ENCODE peak calls at places on chromosome 5, in seven cellular contexts. One of them, this sample, is unnamed.
A peak's percentile ranks its signal among the peaks of the same experiment; 100 is the strongest.

GRCh38 chr5:120240716-120241115 is 223.4 kb upstream of the PRR16 start:
- DNase-seq in GM10248: no peak
- DNase-seq in cardiac fibroblast: peak; percentile 28
- DNase-seq in astrocyte of the spinal cord: peak; percentile 29
- DNase-seq in nephron progenitor cell: no peak
- DNase-seq in breast epithelium: no peak
- DNase-seq in heart left ventricle: no peak
- DNase-seq in this sample: no peak

GRCh38 chr5:95784514-95785302 is 37.8 kb downstream of the GLRX start:
- DNase-seq in GM10248: no peak
- DNase-seq in cardiac fibroblast: no peak
- DNase-seq in astrocyte of the spinal cord: no peak
- DNase-seq in nephron progenitor cell: no peak
- DNase-seq in breast epithelium: no peak
- DNase-seq in heart left ventricle: no peak
- DNase-seq in this sample: no peak

GRCh38 chr5:167530548-167530947 is 760.9 kb upstream of the WWC1 start:
- DNase-seq in GM10248: no peak
- DNase-seq in cardiac fibroblast: no peak
- DNase-seq in astrocyte of the spinal cord: no peak
- DNase-seq in nephron progenitor cell: peak; percentile 27
- DNase-seq in breast epithelium: no peak
- DNase-seq in heart left ventricle: no peak
- DNase-seq in this sample: no peak

GRCh38 chr5:53130206-53130605 is 20.6 kb upstream of the MOCS2 start:
- DNase-seq in GM10248: no peak
- DNase-seq in cardiac fibroblast: peak; percentile 42
- DNase-seq in astrocyte of the spinal cord: no peak
- DNase-seq in nephron progenitor cell: no peak
- DNase-seq in breast epithelium: no peak
- DNase-seq in heart left ventricle: no peak
- DNase-seq in this sample: no peak

GRCh38 chr5:81852277-81853004 is 101.5 kb upstream of the SSBP2 start:
- DNase-seq in GM10248: peak; percentile 34
- DNase-seq in cardiac fibroblast: peak; percentile 28
- DNase-seq in astrocyte of the spinal cord: peak; percentile 70
- DNase-seq in nephron progenitor cell: peak; percentile 53
- DNase-seq in breast epithelium: no peak
- DNase-seq in heart left ventricle: no peak
- DNase-seq in this sample: peak; percentile 47

GRCh38 chr5:7043797-7044196 is 330.6 kb downstream of the TENT4A start:
- DNase-seq in GM10248: no peak
- DNase-seq in cardiac fibroblast: no peak
- DNase-seq in astrocyte of the spinal cord: no peak
- DNase-seq in nephron progenitor cell: no peak
- DNase-seq in breast epithelium: no peak
- DNase-seq in heart left ventricle: no peak
- DNase-seq in this sample: no peak

GRCh38 chr5:6540111-6540830 is 91.6 kb downstream of the UBE2QL1 start:
- DNase-seq in GM10248: no peak
- DNase-seq in cardiac fibroblast: no peak
- DNase-seq in astrocyte of the spinal cord: no peak
- DNase-seq in nephron progenitor cell: no peak
- DNase-seq in breast epithelium: no peak
- DNase-seq in heart left ventricle: no peak
- DNase-seq in this sample: no peak

GRCh38 chr5:135127604-135128240 is 93.7 kb upstream of the PITX1 start:
- DNase-seq in GM10248: no peak
- DNase-seq in cardiac fibroblast: peak; percentile 59
- DNase-seq in astrocyte of the spinal cord: peak; percentile 75
- DNase-seq in nephron progenitor cell: no peak
- DNase-seq in breast epithelium: no peak
- DNase-seq in heart left ventricle: no peak
- DNase-seq in this sample: no peak

GRCh38 chr5:75236322-75237316 is at the start of gene ANKRD31:
- DNase-seq in GM10248: peak; percentile 95
- DNase-seq in cardiac fibroblast: peak; percentile 80
- DNase-seq in astrocyte of the spinal cord: peak; percentile 77
- DNase-seq in nephron progenitor cell: peak; percentile 88
- DNase-seq in breast epithelium: peak; percentile 77
- DNase-seq in heart left ventricle: peak; percentile 90
- DNase-seq in this sample: peak; percentile 96

GRCh38 chr5:36441215-36441614 is 139.5 kb upstream of the RANBP3L start:
- DNase-seq in GM10248: no peak
- DNase-seq in cardiac fibroblast: no peak
- DNase-seq in astrocyte of the spinal cord: no peak
- DNase-seq in nephron progenitor cell: no peak
- DNase-seq in breast epithelium: no peak
- DNase-seq in heart left ventricle: no peak
- DNase-seq in this sample: no peak

GRCh38 chr5:159907689-159908088 is 8.6 kb upstream of the ADRA1B start:
- DNase-seq in GM10248: no peak
- DNase-seq in cardiac fibroblast: peak; percentile 44
- DNase-seq in astrocyte of the spinal cord: no peak
- DNase-seq in nephron progenitor cell: no peak
- DNase-seq in breast epithelium: no peak
- DNase-seq in heart left ventricle: no peak
- DNase-seq in this sample: no peak

GRCh38 chr5:40875958-40876357 is 33.3 kb upstream of the C7 start:
- DNase-seq in GM10248: no peak
- DNase-seq in cardiac fibroblast: no peak
- DNase-seq in astrocyte of the spinal cord: no peak
- DNase-seq in nephron progenitor cell: no peak
- DNase-seq in breast epithelium: no peak
- DNase-seq in heart left ventricle: no peak
- DNase-seq in this sample: no peak

GRCh38 chr5:122101636-122102285 is 23.7 kb upstream of the LOX start:
- DNase-seq in GM10248: no peak
- DNase-seq in cardiac fibroblast: peak; percentile 80
- DNase-seq in astrocyte of the spinal cord: peak; percentile 80
- DNase-seq in nephron progenitor cell: no peak
- DNase-seq in breast epithelium: no peak
- DNase-seq in heart left ventricle: no peak
- DNase-seq in this sample: peak; percentile 7

GRCh38 chr5:24401767-24402166 is 243.0 kb downstream of the CDH10 start:
- DNase-seq in GM10248: no peak
- DNase-seq in cardiac fibroblast: peak; percentile 13
- DNase-seq in astrocyte of the spinal cord: peak; percentile 17
- DNase-seq in nephron progenitor cell: no peak
- DNase-seq in breast epithelium: no peak
- DNase-seq in heart left ventricle: no peak
- DNase-seq in this sample: no peak

GRCh38 chr5:123450641-123451421 is 27.6 kb upstream of the CEP120 start:
- DNase-seq in GM10248: no peak
- DNase-seq in cardiac fibroblast: peak; percentile 68
- DNase-seq in astrocyte of the spinal cord: peak; percentile 3
- DNase-seq in nephron progenitor cell: no peak
- DNase-seq in breast epithelium: no peak
- DNase-seq in heart left ventricle: peak; percentile 33
- DNase-seq in this sample: no peak

GRCh38 chr5:173714551-173715428 is 98.3 kb upstream of the BOD1 start:
- DNase-seq in GM10248: no peak
- DNase-seq in cardiac fibroblast: peak; percentile 69
- DNase-seq in astrocyte of the spinal cord: peak; percentile 72
- DNase-seq in nephron progenitor cell: no peak
- DNase-seq in breast epithelium: no peak
- DNase-seq in heart left ventricle: no peak
- DNase-seq in this sample: no peak

GRCh38 chr5:58075907-58076306 is 384.0 kb downstream of the PLK2 start:
- DNase-seq in GM10248: no peak
- DNase-seq in cardiac fibroblast: no peak
- DNase-seq in astrocyte of the spinal cord: no peak
- DNase-seq in nephron progenitor cell: no peak
- DNase-seq in breast epithelium: no peak
- DNase-seq in heart left ventricle: no peak
- DNase-seq in this sample: no peak

GRCh38 chr5:77229887-77230286 is 19.4 kb downstream of the PDE8B start:
- DNase-seq in GM10248: no peak
- DNase-seq in cardiac fibroblast: no peak
- DNase-seq in astrocyte of the spinal cord: no peak
- DNase-seq in nephron progenitor cell: no peak
- DNase-seq in breast epithelium: no peak
- DNase-seq in heart left ventricle: no peak
- DNase-seq in this sample: no peak

GRCh38 chr5:77224672-77225355 is 14.3 kb downstream of the PDE8B start:
- DNase-seq in GM10248: no peak
- DNase-seq in cardiac fibroblast: peak; percentile 8
- DNase-seq in astrocyte of the spinal cord: peak; percentile 64
- DNase-seq in nephron progenitor cell: no peak
- DNase-seq in breast epithelium: no peak
- DNase-seq in heart left ventricle: no peak
- DNase-seq in this sample: no peak

GRCh38 chr5:77222722-77223121 is 12.2 kb downstream of the PDE8B start:
- DNase-seq in GM10248: no peak
- DNase-seq in cardiac fibroblast: no peak
- DNase-seq in astrocyte of the spinal cord: no peak
- DNase-seq in nephron progenitor cell: no peak
- DNase-seq in breast epithelium: no peak
- DNase-seq in heart left ventricle: no peak
- DNase-seq in this sample: no peak

GRCh38 chr5:77223653-77224052 is 13.2 kb downstream of the PDE8B start:
- DNase-seq in GM10248: no peak
- DNase-seq in cardiac fibroblast: no peak
- DNase-seq in astrocyte of the spinal cord: no peak
- DNase-seq in nephron progenitor cell: no peak
- DNase-seq in breast epithelium: no peak
- DNase-seq in heart left ventricle: no peak
- DNase-seq in this sample: no peak

DNA sequence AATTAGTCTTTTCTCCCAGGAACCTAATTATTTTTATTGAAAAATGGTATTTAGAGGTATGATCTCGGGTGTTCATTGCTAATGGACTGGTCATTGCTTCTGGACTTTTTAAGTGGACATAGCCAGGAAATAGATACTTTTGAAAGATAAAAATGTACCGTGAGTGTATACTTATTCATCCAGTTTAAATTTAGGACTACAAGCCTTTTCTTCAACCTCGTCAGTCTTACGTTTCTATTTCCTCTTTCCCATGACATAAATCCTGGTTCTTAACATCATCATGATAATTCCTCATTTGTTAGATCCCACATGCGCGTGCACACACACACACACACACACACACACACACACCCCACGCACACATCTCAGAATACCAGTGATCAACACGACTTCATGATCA is 15.1 kb downstream of the PDE8B start:
- DNase-seq in GM10248: no peak
- DNase-seq in cardiac fibroblast: no peak
- DNase-seq in astrocyte of the spinal cord: no peak
- DNase-seq in nephron progenitor cell: no peak
- DNase-seq in breast epithelium: no peak
- DNase-seq in heart left ventricle: no peak
- DNase-seq in this sample: no peak
- TF ChIP-seq CTCF in GM10248: no peak
- TF ChIP-seq CTCF in cardiac fibroblast: no peak
- TF ChIP-seq CTCF in astrocyte of the spinal cord: no peak
- TF ChIP-seq CTCF in nephron progenitor cell: no peak
- TF ChIP-seq CTCF in breast epithelium: no peak
- TF ChIP-seq CTCF in heart left ventricle: no peak
- TF ChIP-seq CTCF in this sample: no peak

GRCh38 chr5:180798193-180798592 is 4.4 kb downstream of the MGAT1 start:
- DNase-seq in GM10248: no peak
- DNase-seq in cardiac fibroblast: no peak
- DNase-seq in astrocyte of the spinal cord: no peak
- DNase-seq in nephron progenitor cell: no peak
- DNase-seq in breast epithelium: no peak
- DNase-seq in heart left ventricle: no peak
- DNase-seq in this sample: no peak

GRCh38 chr5:180797256-180798192 is 5.1 kb downstream of the MGAT1 start:
- DNase-seq in GM10248: no peak
- DNase-seq in cardiac fibroblast: no peak
- DNase-seq in astrocyte of the spinal cord: no peak
- DNase-seq in nephron progenitor cell: no peak
- DNase-seq in breast epithelium: no peak
- DNase-seq in heart left ventricle: no peak
- DNase-seq in this sample: no peak

GRCh38 chr5:180801596-180802324 is 846 bp downstream of the MGAT1 start:
- DNase-seq in GM10248: no peak
- DNase-seq in cardiac fibroblast: no peak
- DNase-seq in astrocyte of the spinal cord: no peak
- DNase-seq in nephron progenitor cell: no peak
- DNase-seq in breast epithelium: no peak
- DNase-seq in heart left ventricle: no peak
- DNase-seq in this sample: no peak

GRCh38 chr5:180799902-180800801 is 2.5 kb downstream of the MGAT1 start:
- DNase-seq in GM10248: no peak
- DNase-seq in cardiac fibroblast: peak; percentile 52
- DNase-seq in astrocyte of the spinal cord: peak; percentile 77
- DNase-seq in nephron progenitor cell: no peak
- DNase-seq in breast epithelium: no peak
- DNase-seq in heart left ventricle: peak; percentile 15
- DNase-seq in this sample: no peak

DNA sequence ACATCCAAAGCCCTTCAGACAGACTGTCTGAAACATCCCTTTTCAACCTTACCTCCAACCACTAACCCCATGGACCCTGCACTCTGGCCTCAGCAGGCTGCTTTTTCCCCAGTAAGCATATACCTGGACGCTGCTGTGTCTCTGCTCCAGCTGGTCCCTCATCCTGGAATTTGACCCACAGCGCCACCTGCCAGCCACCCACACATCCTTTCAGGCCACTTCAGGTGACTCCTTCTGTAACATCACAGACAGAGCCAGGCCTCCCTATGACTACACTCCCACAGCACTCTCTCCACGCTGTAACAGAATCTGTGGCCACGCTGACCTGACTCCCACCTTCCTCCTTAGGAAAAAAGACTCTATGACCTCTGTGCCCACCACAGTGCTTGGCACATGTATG is 3.4 kb downstream of the MGAT1 start:
- DNase-seq in GM10248: no peak
- DNase-seq in cardiac fibroblast: no peak
- DNase-seq in astrocyte of the spinal cord: no peak
- DNase-seq in nephron progenitor cell: peak; percentile 50
- DNase-seq in breast epithelium: no peak
- DNase-seq in heart left ventricle: no peak
- DNase-seq in this sample: no peak
- TF ChIP-seq CTCF in GM10248: no peak
- TF ChIP-seq CTCF in cardiac fibroblast: peak; percentile 15
- TF ChIP-seq CTCF in astrocyte of the spinal cord: peak; percentile 32
- TF ChIP-seq CTCF in nephron progenitor cell: peak; percentile 32
- TF ChIP-seq CTCF in breast epithelium: no peak
- TF ChIP-seq CTCF in heart left ventricle: peak; percentile 16
- TF ChIP-seq CTCF in this sample: no peak

GRCh38 chr5:66436721-66437120 is 159.5 kb upstream of the MAST4 start:
- DNase-seq in GM10248: no peak
- DNase-seq in cardiac fibroblast: no peak
- DNase-seq in astrocyte of the spinal cord: no peak
- DNase-seq in nephron progenitor cell: no peak
- DNase-seq in breast epithelium: no peak
- DNase-seq in heart left ventricle: no peak
- DNase-seq in this sample: no peak
- TF ChIP-seq CTCF in GM10248: peak; percentile 38
- TF ChIP-seq CTCF in cardiac fibroblast: peak; percentile 38
- TF ChIP-seq CTCF in astrocyte of the spinal cord: peak; percentile 24
- TF ChIP-seq CTCF in nephron progenitor cell: no peak
- TF ChIP-seq CTCF in breast epithelium: no peak
- TF ChIP-seq CTCF in heart left ventricle: no peak
- TF ChIP-seq CTCF in this sample: peak; percentile 16

DNA sequence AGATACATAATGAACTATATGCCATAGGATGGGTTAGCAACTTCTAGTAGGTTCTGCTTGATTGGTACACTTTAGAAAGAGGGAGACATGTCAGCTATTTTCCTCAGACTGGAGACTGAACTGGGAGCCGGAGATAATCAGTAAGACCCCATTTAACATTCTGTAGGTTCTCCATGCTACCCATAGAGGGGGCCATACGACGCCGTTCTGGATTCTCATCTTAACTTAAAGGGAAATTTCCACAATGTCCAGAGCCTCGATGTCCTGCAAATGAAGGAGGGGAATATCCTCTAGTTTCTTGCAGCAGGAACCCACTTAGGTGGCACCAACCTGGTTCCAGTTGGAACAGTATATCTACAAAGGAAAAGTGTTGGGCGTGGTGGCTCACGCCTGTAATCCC is 22.3 kb upstream of the NPM1 start:
- DNase-seq in GM10248: no peak
- DNase-seq in cardiac fibroblast: peak; percentile 13
- DNase-seq in astrocyte of the spinal cord: peak; percentile 18
- DNase-seq in nephron progenitor cell: peak; percentile 15
- DNase-seq in breast epithelium: no peak
- DNase-seq in heart left ventricle: no peak
- DNase-seq in this sample: no peak
- TF ChIP-seq CTCF in GM10248: peak; percentile 24
- TF ChIP-seq CTCF in cardiac fibroblast: peak; percentile 45
- TF ChIP-seq CTCF in astrocyte of the spinal cord: peak; percentile 53
- TF ChIP-seq CTCF in nephron progenitor cell: peak; percentile 52
- TF ChIP-seq CTCF in breast epithelium: no peak
- TF ChIP-seq CTCF in heart left ventricle: peak; percentile 13
- TF ChIP-seq CTCF in this sample: peak; percentile 36

This sample was measured in GM13976.